ENCODE peak calls at places on chromosomes 13 and 19, in six cellular contexts. One of them, this sample, is unnamed.

GRCh38 chr19:34237939-34238338 is 16.4 kb upstream of the GARRE1 start:
- DNase-seq in H1: no peak
- DNase-seq in IMR-90: no peak
- DNase-seq in H9: no peak
- DNase-seq in mesenchymal stem cell: no peak
- DNase-seq in neuronal stem cell: no peak
- DNase-seq in this sample: no peak

GRCh38 chr19:2123682-2124387 is 27.1 kb downstream of the IZUMO4 start:
- DNase-seq in mesenchymal stem cell: peak
- DNase-seq in IMR-90: no peak
- DNase-seq in H9: peak
- DNase-seq in neuronal stem cell: peak
- DNase-seq in H1: peak
- DNase-seq in this sample: no peak

GRCh38 chr13:24218977-24219376 is 58.5 kb downstream of the SPATA13 start:
- DNase-seq in H9: no peak
- DNase-seq in IMR-90: no peak
- DNase-seq in neuronal stem cell: no peak
- DNase-seq in H1: no peak
- DNase-seq in mesenchymal stem cell: no peak
- DNase-seq in this sample: no peak

GRCh38 chr13:26422036-26422435 is 135.4 kb upstream of the WASF3 start:
- DNase-seq in H9: no peak
- DNase-seq in mesenchymal stem cell: no peak
- DNase-seq in neuronal stem cell: no peak
- DNase-seq in H1: no peak
- DNase-seq in IMR-90: no peak
- DNase-seq in this sample: no peak

GRCh38 chr19:14090509-14091085 is at the start of gene SAMD1:
- DNase-seq in neuronal stem cell: peak
- DNase-seq in mesenchymal stem cell: peak
- DNase-seq in H1: peak
- DNase-seq in IMR-90: peak
- DNase-seq in H9: peak
- DNase-seq in this sample: no peak

GRCh38 chr13:89281331-89281730 is 1610.2 kb downstream of the SLITRK5 start:
- DNase-seq in H1: no peak
- DNase-seq in neuronal stem cell: no peak
- DNase-seq in mesenchymal stem cell: no peak
- DNase-seq in IMR-90: no peak
- DNase-seq in H9: no peak
- DNase-seq in this sample: no peak

GRCh38 chr19:45069056-45069455 is 7.2 kb downstream of the ZNF296 start:
- DNase-seq in H9: peak
- DNase-seq in neuronal stem cell: no peak
- DNase-seq in mesenchymal stem cell: peak
- DNase-seq in H1: no peak
- DNase-seq in IMR-90: no peak
- DNase-seq in this sample: no peak

GRCh38 chr13:110187501-110188161 is 119.3 kb downstream of the COL4A1 start:
- DNase-seq in H1: no peak
- DNase-seq in neuronal stem cell: no peak
- DNase-seq in mesenchymal stem cell: peak
- DNase-seq in H9: no peak
- DNase-seq in IMR-90: peak
- DNase-seq in this sample: no peak

GRCh38 chr19:2988568-2988967 is 11.2 kb downstream of the TLE6 start:
- DNase-seq in IMR-90: no peak
- DNase-seq in H1: no peak
- DNase-seq in mesenchymal stem cell: no peak
- DNase-seq in neuronal stem cell: no peak
- DNase-seq in H9: no peak
- DNase-seq in this sample: no peak

GRCh38 chr19:13070425-13071140 is 32.1 kb downstream of the LYL1 start:
- DNase-seq in neuronal stem cell: no peak
- DNase-seq in H9: no peak
- DNase-seq in IMR-90: no peak
- DNase-seq in mesenchymal stem cell: no peak
- DNase-seq in H1: no peak
- DNase-seq in this sample: no peak

GRCh38 chr13:52617070-52618060 is 24.9 kb upstream of the HNRNPA1L2 start:
- DNase-seq in IMR-90: peak
- DNase-seq in neuronal stem cell: peak
- DNase-seq in mesenchymal stem cell: peak
- DNase-seq in H9: peak
- DNase-seq in H1: peak
- DNase-seq in this sample: peak

GRCh38 chr19:19402656-19403372 is 2.7 kb upstream of the GATAD2A start:
- DNase-seq in IMR-90: no peak
- DNase-seq in neuronal stem cell: no peak
- DNase-seq in H1: no peak
- DNase-seq in H9: no peak
- DNase-seq in mesenchymal stem cell: peak
- DNase-seq in this sample: no peak

GRCh38 chr13:34733720-34734119 is 208.3 kb upstream of the NBEA start:
- DNase-seq in IMR-90: no peak
- DNase-seq in neuronal stem cell: peak
- DNase-seq in mesenchymal stem cell: peak
- DNase-seq in H9: no peak
- DNase-seq in H1: no peak
- DNase-seq in this sample: peak

GRCh38 chr13:24923305-24923640 is 159.3 kb downstream of the RNF17 start:
- DNase-seq in IMR-90: peak
- DNase-seq in H1: no peak
- DNase-seq in neuronal stem cell: no peak
- DNase-seq in mesenchymal stem cell: peak
- DNase-seq in H9: no peak
- DNase-seq in this sample: peak

GRCh38 chr13:73421310-73421912 is 362.6 kb downstream of the KLF5 start:
- DNase-seq in IMR-90: peak
- DNase-seq in neuronal stem cell: no peak
- DNase-seq in H1: no peak
- DNase-seq in mesenchymal stem cell: no peak
- DNase-seq in H9: no peak
- DNase-seq in this sample: no peak

GRCh38 chr19:35044317-35045117 is 3.0 kb downstream of the HPN start:
- DNase-seq in H9: peak
- DNase-seq in mesenchymal stem cell: peak
- DNase-seq in neuronal stem cell: peak
- DNase-seq in H1: peak
- DNase-seq in IMR-90: peak
- DNase-seq in this sample: peak

GRCh38 chr13:44765076-44765475 is 188.9 kb upstream of the TSC22D1 start:
- DNase-seq in H9: no peak
- DNase-seq in IMR-90: no peak
- DNase-seq in H1: no peak
- DNase-seq in neuronal stem cell: peak
- DNase-seq in mesenchymal stem cell: no peak
- DNase-seq in this sample: peak

GRCh38 chr19:8489591-8490394 is 12.6 kb downstream of the PRAM1 start:
- DNase-seq in H9: peak
- DNase-seq in mesenchymal stem cell: no peak
- DNase-seq in H1: no peak
- DNase-seq in neuronal stem cell: no peak
- DNase-seq in IMR-90: no peak
- DNase-seq in this sample: no peak

GRCh38 chr13:112457485-112457884 is 81.3 kb downstream of the SPACA7 start:
- DNase-seq in IMR-90: no peak
- DNase-seq in H9: no peak
- DNase-seq in H1: peak
- DNase-seq in neuronal stem cell: no peak
- DNase-seq in mesenchymal stem cell: no peak
- DNase-seq in this sample: peak

GRCh38 chr13:98959775-98960325 is 18.0 kb downstream of the DOCK9 start:
- DNase-seq in neuronal stem cell: no peak
- DNase-seq in IMR-90: no peak
- DNase-seq in H1: no peak
- DNase-seq in mesenchymal stem cell: no peak
- DNase-seq in H9: no peak
- DNase-seq in this sample: no peak

GRCh38 chr19:51456541-51457290 is 1.5 kb downstream of the SIGLEC8 start:
- DNase-seq in H9: no peak
- DNase-seq in neuronal stem cell: no peak
- DNase-seq in mesenchymal stem cell: no peak
- DNase-seq in H1: no peak
- DNase-seq in IMR-90: no peak
- DNase-seq in this sample: no peak

GRCh38 chr19:1063909-1064660 is 2.9 kb upstream of the ARHGAP45 start:
- DNase-seq in mesenchymal stem cell: no peak
- DNase-seq in H1: peak
- DNase-seq in IMR-90: no peak
- DNase-seq in neuronal stem cell: no peak
- DNase-seq in H9: peak
- DNase-seq in this sample: peak

GRCh38 chr13:99908129-99908805 is 63.3 kb downstream of the ZIC5 start:
- DNase-seq in mesenchymal stem cell: no peak
- DNase-seq in H9: no peak
- DNase-seq in H1: no peak
- DNase-seq in IMR-90: no peak
- DNase-seq in neuronal stem cell: no peak
- DNase-seq in this sample: no peak

GRCh38 chr13:107866666-107867623 is 348.4 kb downstream of the LIG4 start:
- DNase-seq in neuronal stem cell: peak
- DNase-seq in H9: peak
- DNase-seq in mesenchymal stem cell: peak
- DNase-seq in H1: peak
- DNase-seq in IMR-90: peak
- DNase-seq in this sample: no peak

GRCh38 chr19:49553451-49554271 is 25.9 kb downstream of the RCN3 start:
- DNase-seq in H1: no peak
- DNase-seq in mesenchymal stem cell: peak
- DNase-seq in IMR-90: peak
- DNase-seq in H9: no peak
- DNase-seq in neuronal stem cell: no peak
- DNase-seq in this sample: no peak

GRCh38 chr13:97116754-97117153 is 105.4 kb upstream of the MBNL2 start:
- DNase-seq in mesenchymal stem cell: peak
- DNase-seq in H1: no peak
- DNase-seq in H9: no peak
- DNase-seq in IMR-90: peak
- DNase-seq in neuronal stem cell: no peak
- DNase-seq in this sample: peak

GRCh38 chr19:46288896-46289588 is 7.8 kb upstream of the HIF3A start:
- DNase-seq in H1: no peak
- DNase-seq in neuronal stem cell: no peak
- DNase-seq in H9: no peak
- DNase-seq in mesenchymal stem cell: peak
- DNase-seq in IMR-90: peak
- DNase-seq in this sample: no peak

GRCh38 chr19:11496391-11497163 is 9.1 kb downstream of the ZNF653 start:
- DNase-seq in H1: peak
- DNase-seq in H9: peak
- DNase-seq in mesenchymal stem cell: peak
- DNase-seq in neuronal stem cell: peak
- DNase-seq in IMR-90: peak
- DNase-seq in this sample: peak

GRCh38 chr13:24632382-24633121 is 47.7 kb upstream of the ATP12A start:
- DNase-seq in H1: no peak
- DNase-seq in mesenchymal stem cell: peak
- DNase-seq in neuronal stem cell: no peak
- DNase-seq in IMR-90: no peak
- DNase-seq in H9: no peak
- DNase-seq in this sample: no peak

GRCh38 chr13:78326608-78327007 is 276.7 kb downstream of the POU4F1 start:
- DNase-seq in mesenchymal stem cell: no peak
- DNase-seq in neuronal stem cell: no peak
- DNase-seq in H1: no peak
- DNase-seq in H9: no peak
- DNase-seq in IMR-90: no peak
- DNase-seq in this sample: no peak

GRCh38 chr13:82356667-82357066 is 1525.6 kb downstream of the SLITRK1 start:
- DNase-seq in H9: no peak
- DNase-seq in H1: no peak
- DNase-seq in mesenchymal stem cell: peak
- DNase-seq in IMR-90: no peak
- DNase-seq in neuronal stem cell: no peak
- DNase-seq in this sample: no peak
- H4K91ac ChIP-seq in H9: no peak
- H4K91ac ChIP-seq in H1: no peak
- H4K91ac ChIP-seq in mesenchymal stem cell: no peak
- H4K91ac ChIP-seq in IMR-90: no peak
- H4K91ac ChIP-seq in neuronal stem cell: no peak
- H4K91ac ChIP-seq in this sample: no peak

GRCh38 chr19:4380254-4380727 is 20.1 kb downstream of the SH3GL1 start:
- DNase-seq in neuronal stem cell: no peak
- DNase-seq in H1: no peak
- DNase-seq in H9: no peak
- DNase-seq in IMR-90: no peak
- DNase-seq in mesenchymal stem cell: no peak
- DNase-seq in this sample: no peak
- H4K91ac ChIP-seq in neuronal stem cell: no peak
- H4K91ac ChIP-seq in H1: no peak
- H4K91ac ChIP-seq in H9: no peak
- H4K91ac ChIP-seq in IMR-90: no peak
- H4K91ac ChIP-seq in mesenchymal stem cell: no peak
- H4K91ac ChIP-seq in this sample: no peak

DNA sequence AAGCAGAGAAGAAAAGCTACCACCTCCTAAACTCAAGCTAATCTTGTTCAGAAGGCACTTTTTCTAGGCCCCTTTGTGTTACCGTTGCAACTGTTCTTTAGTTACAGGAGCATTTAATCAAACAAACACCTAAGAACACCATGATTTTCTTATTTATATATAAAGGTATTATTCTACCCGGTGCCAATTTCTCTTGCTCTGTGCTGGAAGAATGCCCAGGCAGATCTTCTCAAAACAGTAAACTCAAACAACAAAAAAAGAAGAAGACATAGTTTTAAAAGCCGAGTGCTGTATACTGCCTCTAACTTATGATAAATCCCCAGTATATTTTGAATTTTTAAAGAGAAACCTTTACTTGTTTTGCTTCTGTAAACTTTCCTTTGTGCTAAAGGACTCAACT is 20.4 kb downstream of the SLC7A1 start:
- DNase-seq in H9: no peak
- DNase-seq in neuronal stem cell: no peak
- DNase-seq in mesenchymal stem cell: no peak
- DNase-seq in IMR-90: no peak
- DNase-seq in H1: no peak
- DNase-seq in this sample: no peak
- H4K91ac ChIP-seq in H9: no peak
- H4K91ac ChIP-seq in neuronal stem cell: no peak
- H4K91ac ChIP-seq in mesenchymal stem cell: no peak
- H4K91ac ChIP-seq in IMR-90: no peak
- H4K91ac ChIP-seq in H1: no peak
- H4K91ac ChIP-seq in this sample: no peak

DNA sequence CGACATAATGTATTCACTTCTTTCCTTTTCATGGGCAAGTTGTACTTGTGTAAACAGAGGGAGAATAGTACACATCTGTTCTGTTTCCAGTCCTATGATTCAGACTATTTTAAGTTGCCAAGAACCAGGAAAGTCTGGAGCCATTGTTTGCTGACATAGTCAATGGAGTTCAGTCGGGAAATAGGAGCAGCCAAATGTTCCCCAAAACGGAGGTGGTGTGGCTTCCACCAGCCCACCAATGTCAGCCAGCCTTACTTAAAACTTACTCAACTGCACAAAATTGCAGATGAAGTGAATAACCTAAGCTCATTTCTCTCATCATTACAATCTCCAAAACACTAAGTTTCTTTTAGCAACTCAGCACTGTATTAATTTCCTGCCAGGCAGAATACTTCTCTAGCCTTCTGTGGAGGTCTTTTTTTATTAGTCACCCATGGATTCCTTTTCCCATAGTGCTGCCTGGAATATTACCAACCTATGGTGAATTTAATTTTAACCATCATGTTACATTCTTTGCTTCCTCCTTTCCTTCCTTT is 22.3 kb upstream of the CSNK1A1L start:
- DNase-seq in neuronal stem cell: no peak
- DNase-seq in H1: no peak
- DNase-seq in H9: no peak
- DNase-seq in IMR-90: peak
- DNase-seq in mesenchymal stem cell: peak
- DNase-seq in this sample: no peak
- H4K91ac ChIP-seq in neuronal stem cell: no peak
- H4K91ac ChIP-seq in H1: no peak
- H4K91ac ChIP-seq in H9: no peak
- H4K91ac ChIP-seq in IMR-90: peak
- H4K91ac ChIP-seq in mesenchymal stem cell: no peak
- H4K91ac ChIP-seq in this sample: no peak